ENCODE peak calls at places on chromosomes 5 and 9, in ten cellular contexts. One of them, this sample, is unnamed.

GRCh38 chr9:126342621-126343031 is 16.0 kb downstream of the MVB12B start:
- DNase-seq in HFFc6: no peak
- DNase-seq in upper lobe of right lung: no peak
- DNase-seq in activated T-helper 1 cell treated with anti-CD3 and anti-CD28 coated beads, Interleukin-12 subunit alpha, Interleukin-12 subunit beta, Interleukin-2, Interleukin-4 antibody, amounts not matched to agents 30 ng/mL and 10 ng/mL and 1 ng/mL, durations not matched to agents 14 hours and 24 hours and 36 hours: no peak
- DNase-seq in anterior cingulate cortex: no peak
- DNase-seq in kidney epithelial cell: no peak
- DNase-seq in fibroblast of lung: no peak
- DNase-seq in AG09309: no peak
- DNase-seq in T-cell: no peak
- DNase-seq in T-helper 2 cell: no peak
- DNase-seq in this sample: no peak

GRCh38 chr5:175354961-175355360 is 89.0 kb downstream of the DRD1 start:
- DNase-seq in T-helper 2 cell: no peak
- DNase-seq in activated T-helper 1 cell treated with anti-CD3 and anti-CD28 coated beads, Interleukin-12 subunit alpha, Interleukin-12 subunit beta, Interleukin-2, Interleukin-4 antibody, amounts not matched to agents 30 ng/mL and 10 ng/mL and 1 ng/mL, durations not matched to agents 14 hours and 24 hours and 36 hours: no peak
- DNase-seq in HFFc6: no peak
- DNase-seq in upper lobe of right lung: no peak
- DNase-seq in anterior cingulate cortex: no peak
- DNase-seq in kidney epithelial cell: no peak
- DNase-seq in fibroblast of lung: no peak
- DNase-seq in AG09309: no peak
- DNase-seq in T-cell: no peak
- DNase-seq in this sample: no peak

GRCh38 chr9:111036946-111037743 is 1.1 kb downstream of the LPAR1 start:
- DNase-seq in HFFc6: peak; percentile 40
- DNase-seq in AG09309: no peak
- DNase-seq in kidney epithelial cell: no peak
- DNase-seq in T-cell: no peak
- DNase-seq in T-helper 2 cell: no peak
- DNase-seq in activated T-helper 1 cell treated with anti-CD3 and anti-CD28 coated beads, Interleukin-12 subunit alpha, Interleukin-12 subunit beta, Interleukin-2, Interleukin-4 antibody, amounts not matched to agents 30 ng/mL and 10 ng/mL and 1 ng/mL, durations not matched to agents 14 hours and 24 hours and 36 hours: no peak
- DNase-seq in upper lobe of right lung: no peak
- DNase-seq in anterior cingulate cortex: no peak
- DNase-seq in fibroblast of lung: peak; percentile 54
- DNase-seq in this sample: no peak

GRCh38 chr5:79582186-79582585 is 30.1 kb upstream of the TENT2 start:
- DNase-seq in activated T-helper 1 cell treated with anti-CD3 and anti-CD28 coated beads, Interleukin-12 subunit alpha, Interleukin-12 subunit beta, Interleukin-2, Interleukin-4 antibody, amounts not matched to agents 30 ng/mL and 10 ng/mL and 1 ng/mL, durations not matched to agents 14 hours and 24 hours and 36 hours: no peak
- DNase-seq in fibroblast of lung: no peak
- DNase-seq in AG09309: no peak
- DNase-seq in kidney epithelial cell: no peak
- DNase-seq in HFFc6: no peak
- DNase-seq in upper lobe of right lung: no peak
- DNase-seq in T-helper 2 cell: no peak
- DNase-seq in anterior cingulate cortex: no peak
- DNase-seq in T-cell: no peak
- DNase-seq in this sample: no peak

GRCh38 chr5:37838152-37838932 is 1.5 kb downstream of the GDNF start:
- DNase-seq in upper lobe of right lung: no peak
- DNase-seq in HFFc6: no peak
- DNase-seq in AG09309: no peak
- DNase-seq in activated T-helper 1 cell treated with anti-CD3 and anti-CD28 coated beads, Interleukin-12 subunit alpha, Interleukin-12 subunit beta, Interleukin-2, Interleukin-4 antibody, amounts not matched to agents 30 ng/mL and 10 ng/mL and 1 ng/mL, durations not matched to agents 14 hours and 24 hours and 36 hours: no peak
- DNase-seq in kidney epithelial cell: no peak
- DNase-seq in T-cell: no peak
- DNase-seq in T-helper 2 cell: no peak
- DNase-seq in anterior cingulate cortex: no peak
- DNase-seq in fibroblast of lung: peak; percentile 52
- DNase-seq in this sample: no peak

GRCh38 chr9:125189011-125189360 is 617 bp downstream of the PPP6C start:
- DNase-seq in HFFc6: no peak
- DNase-seq in fibroblast of lung: no peak
- DNase-seq in T-helper 2 cell: no peak
- DNase-seq in T-cell: peak; percentile 6
- DNase-seq in upper lobe of right lung: peak; percentile 76
- DNase-seq in AG09309: no peak
- DNase-seq in kidney epithelial cell: no peak
- DNase-seq in anterior cingulate cortex: no peak
- DNase-seq in activated T-helper 1 cell treated with anti-CD3 and anti-CD28 coated beads, Interleukin-12 subunit alpha, Interleukin-12 subunit beta, Interleukin-2, Interleukin-4 antibody, amounts not matched to agents 30 ng/mL and 10 ng/mL and 1 ng/mL, durations not matched to agents 14 hours and 24 hours and 36 hours: peak; percentile 27
- DNase-seq in this sample: peak; percentile 30

GRCh38 chr9:93587651-93588347 is 11.4 kb downstream of the PHF2 start:
- DNase-seq in upper lobe of right lung: no peak
- DNase-seq in fibroblast of lung: no peak
- DNase-seq in HFFc6: no peak
- DNase-seq in T-cell: no peak
- DNase-seq in activated T-helper 1 cell treated with anti-CD3 and anti-CD28 coated beads, Interleukin-12 subunit alpha, Interleukin-12 subunit beta, Interleukin-2, Interleukin-4 antibody, amounts not matched to agents 30 ng/mL and 10 ng/mL and 1 ng/mL, durations not matched to agents 14 hours and 24 hours and 36 hours: no peak
- DNase-seq in T-helper 2 cell: no peak
- DNase-seq in kidney epithelial cell: no peak
- DNase-seq in anterior cingulate cortex: no peak
- DNase-seq in AG09309: no peak
- DNase-seq in this sample: no peak

GRCh38 chr9:113578877-113579269 is 115.3 kb downstream of the RGS3 start:
- DNase-seq in activated T-helper 1 cell treated with anti-CD3 and anti-CD28 coated beads, Interleukin-12 subunit alpha, Interleukin-12 subunit beta, Interleukin-2, Interleukin-4 antibody, amounts not matched to agents 30 ng/mL and 10 ng/mL and 1 ng/mL, durations not matched to agents 14 hours and 24 hours and 36 hours: peak; percentile 83
- DNase-seq in T-cell: peak; percentile 65
- DNase-seq in AG09309: peak; percentile 83
- DNase-seq in kidney epithelial cell: peak; percentile 97
- DNase-seq in T-helper 2 cell: peak; percentile 84
- DNase-seq in upper lobe of right lung: peak; percentile 79
- DNase-seq in fibroblast of lung: peak; percentile 99
- DNase-seq in anterior cingulate cortex: no peak
- DNase-seq in HFFc6: peak; percentile 97
- DNase-seq in this sample: peak; percentile 75

GRCh38 chr5:115262066-115262404 is 642 bp downstream of the PGGT1B start:
- DNase-seq in kidney epithelial cell: no peak
- DNase-seq in activated T-helper 1 cell treated with anti-CD3 and anti-CD28 coated beads, Interleukin-12 subunit alpha, Interleukin-12 subunit beta, Interleukin-2, Interleukin-4 antibody, amounts not matched to agents 30 ng/mL and 10 ng/mL and 1 ng/mL, durations not matched to agents 14 hours and 24 hours and 36 hours: no peak
- DNase-seq in fibroblast of lung: peak; percentile 23
- DNase-seq in anterior cingulate cortex: no peak
- DNase-seq in AG09309: no peak
- DNase-seq in T-cell: no peak
- DNase-seq in HFFc6: peak; percentile 9
- DNase-seq in T-helper 2 cell: no peak
- DNase-seq in upper lobe of right lung: no peak
- DNase-seq in this sample: peak; percentile 5

This sample was measured in naive thymus-derived CD8-positive, alpha-beta T cell.